ENCODE peak calls at places on chromosomes 12 and 14, in five cellular contexts. One of them, this sample, is unnamed.

GRCh38 chr12:132308311-132309161 is 20.9 kb downstream of the GALNT9 start:
- DNase-seq in uterus: no peak
- DNase-seq in HCT116: no peak
- DNase-seq in Peyer's patch: no peak
- DNase-seq in NB4: no peak
- DNase-seq in this sample: peak; percentile 74

GRCh38 chr12:121288941-121289340 is 7.6 kb downstream of the CAMKK2 start:
- DNase-seq in uterus: no peak
- DNase-seq in HCT116: no peak
- DNase-seq in Peyer's patch: no peak
- DNase-seq in NB4: peak; percentile 26
- DNase-seq in this sample: no peak

GRCh38 chr12:96108321-96108720 is 72.9 kb upstream of the LTA4H start:
- DNase-seq in uterus: peak; percentile 57
- DNase-seq in HCT116: no peak
- DNase-seq in Peyer's patch: peak; percentile 31
- DNase-seq in NB4: peak; percentile 93
- DNase-seq in this sample: no peak

GRCh38 chr14:101323111-101323510 is 238.2 kb upstream of the DIO3 start:
- DNase-seq in uterus: no peak
- DNase-seq in HCT116: no peak
- DNase-seq in Peyer's patch: no peak
- DNase-seq in NB4: no peak
- DNase-seq in this sample: no peak

GRCh38 chr14:92607702-92608429 is 94.3 kb downstream of the RIN3 start:
- DNase-seq in uterus: no peak
- DNase-seq in HCT116: no peak
- DNase-seq in Peyer's patch: no peak
- DNase-seq in NB4: no peak
- DNase-seq in this sample: no peak

GRCh38 chr12:106284294-106285105 is 18.0 kb upstream of the TCP11L2 start:
- DNase-seq in uterus: no peak
- DNase-seq in HCT116: no peak
- DNase-seq in Peyer's patch: no peak
- DNase-seq in NB4: no peak
- DNase-seq in this sample: no peak

GRCh38 chr12:95918194-95918993 is 24.0 kb downstream of the CCDC38 start:
- DNase-seq in uterus: peak; percentile 18
- DNase-seq in HCT116: peak; percentile 37
- DNase-seq in Peyer's patch: peak; percentile 29
- DNase-seq in NB4: peak; percentile 75
- DNase-seq in this sample: no peak

GRCh38 chr12:91817512-91817911 is 328.1 kb downstream of the BTG1 start:
- DNase-seq in uterus: no peak
- DNase-seq in HCT116: no peak
- DNase-seq in Peyer's patch: no peak
- DNase-seq in NB4: no peak
- DNase-seq in this sample: no peak

DNA sequence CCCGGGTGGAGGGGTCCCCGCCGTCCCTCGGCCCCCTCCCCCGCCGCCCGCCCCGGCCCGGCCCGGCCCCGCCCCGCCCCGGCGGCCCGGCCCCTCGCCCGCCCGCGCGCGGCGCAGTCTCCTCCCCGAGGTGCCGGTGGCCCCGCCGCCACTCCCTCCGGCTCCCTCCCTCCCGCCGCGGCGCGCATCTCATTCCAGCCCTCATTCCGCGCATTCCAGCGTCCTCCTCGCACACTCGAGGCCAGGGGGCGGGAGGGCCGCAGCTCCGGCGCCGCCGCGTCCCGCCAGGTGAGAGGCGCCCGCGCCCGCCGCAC is at the start of gene TEAD4:
- DNase-seq in uterus: peak; percentile 50
- DNase-seq in HCT116: peak; percentile 39
- DNase-seq in Peyer's patch: no peak
- DNase-seq in NB4: no peak
- DNase-seq in this sample: peak; percentile 58
- TF ChIP-seq POLR2A in uterus: no peak
- TF ChIP-seq POLR2A in HCT116: no peak
- TF ChIP-seq POLR2A in Peyer's patch: no peak
- TF ChIP-seq POLR2A in NB4: no peak
- TF ChIP-seq POLR2A in this sample: no peak

GRCh38 chr12:10722502-10722904 is 620 bp downstream of the YBX3 start:
- DNase-seq in uterus: peak; percentile 55
- DNase-seq in HCT116: no peak
- DNase-seq in Peyer's patch: peak; percentile 19
- DNase-seq in NB4: peak; percentile 77
- DNase-seq in this sample: peak; percentile 91

GRCh38 chr12:10720974-10721565 is 2.1 kb downstream of the YBX3 start:
- DNase-seq in uterus: no peak
- DNase-seq in HCT116: no peak
- DNase-seq in Peyer's patch: no peak
- DNase-seq in NB4: peak; percentile 5
- DNase-seq in this sample: no peak

GRCh38 chr12:10722905-10723866 is at the start of gene YBX3:
- DNase-seq in uterus: peak; percentile 89
- DNase-seq in HCT116: peak; percentile 66
- DNase-seq in Peyer's patch: peak; percentile 47
- DNase-seq in NB4: peak; percentile 87
- DNase-seq in this sample: peak; percentile 94

GRCh38 chr12:10719482-10719881 is 3.6 kb downstream of the YBX3 start:
- DNase-seq in uterus: no peak
- DNase-seq in HCT116: no peak
- DNase-seq in Peyer's patch: no peak
- DNase-seq in NB4: no peak
- DNase-seq in this sample: no peak

DNA sequence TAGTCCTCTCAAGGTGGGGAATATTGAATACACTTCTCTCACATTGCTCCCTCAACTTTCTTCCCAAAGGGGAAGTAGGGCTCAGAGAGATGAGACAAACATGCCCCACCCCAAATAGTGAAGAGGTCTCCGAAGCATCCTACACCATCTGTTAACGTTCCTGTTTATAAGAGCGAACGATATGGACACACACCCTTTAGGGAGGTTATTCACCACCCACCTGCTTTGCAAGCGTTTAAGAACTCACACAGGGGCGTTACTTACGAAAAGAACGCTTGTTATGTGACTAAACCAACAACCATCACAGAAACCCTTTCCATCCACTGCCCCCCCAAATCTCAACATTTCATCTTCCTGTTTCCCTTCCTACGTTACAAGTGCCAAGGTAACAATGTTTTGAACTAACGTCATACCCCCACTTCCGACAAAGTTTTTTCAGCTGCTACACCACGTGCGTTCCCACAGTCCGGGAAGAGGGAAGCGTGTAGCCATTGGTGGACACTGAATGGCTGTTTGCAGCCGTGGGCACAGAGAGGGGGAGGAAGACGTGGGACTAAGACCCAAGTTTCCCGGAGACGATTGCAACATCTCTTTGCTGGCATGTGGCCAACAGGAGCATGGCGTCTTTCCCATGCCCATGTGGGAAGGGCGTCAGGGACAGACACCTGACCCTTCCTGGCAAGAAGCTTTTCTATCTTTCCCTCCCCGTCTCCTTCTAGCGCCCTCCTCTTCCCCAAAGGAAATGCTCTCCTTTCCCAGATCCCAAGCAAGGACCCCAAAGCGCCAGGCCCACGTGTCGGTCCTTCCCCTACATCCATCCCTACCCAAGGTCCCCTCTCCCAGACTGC is 1.2 kb downstream of the YBX3 start:
- DNase-seq in uterus: peak; percentile 93
- DNase-seq in HCT116: peak; percentile 81
- DNase-seq in Peyer's patch: peak; percentile 65
- DNase-seq in NB4: peak; percentile 85
- DNase-seq in this sample: no peak
- TF ChIP-seq POLR2A in uterus: peak; percentile 51
- TF ChIP-seq POLR2A in HCT116: no peak
- TF ChIP-seq POLR2A in Peyer's patch: no peak
- TF ChIP-seq POLR2A in NB4: peak; percentile 31
- TF ChIP-seq POLR2A in this sample: peak; percentile 55

GRCh38 chr12:12999959-13000615 is at the start of gene HEBP1:
- DNase-seq in uterus: peak; percentile 96
- DNase-seq in HCT116: peak; percentile 69
- DNase-seq in Peyer's patch: peak; percentile 96
- DNase-seq in NB4: peak; percentile 91
- DNase-seq in this sample: peak; percentile 97
- TF ChIP-seq POLR2A in uterus: peak; percentile 87
- TF ChIP-seq POLR2A in HCT116: no peak
- TF ChIP-seq POLR2A in Peyer's patch: peak; percentile 57
- TF ChIP-seq POLR2A in NB4: peak; percentile 67
- TF ChIP-seq POLR2A in this sample: peak; percentile 80

DNA sequence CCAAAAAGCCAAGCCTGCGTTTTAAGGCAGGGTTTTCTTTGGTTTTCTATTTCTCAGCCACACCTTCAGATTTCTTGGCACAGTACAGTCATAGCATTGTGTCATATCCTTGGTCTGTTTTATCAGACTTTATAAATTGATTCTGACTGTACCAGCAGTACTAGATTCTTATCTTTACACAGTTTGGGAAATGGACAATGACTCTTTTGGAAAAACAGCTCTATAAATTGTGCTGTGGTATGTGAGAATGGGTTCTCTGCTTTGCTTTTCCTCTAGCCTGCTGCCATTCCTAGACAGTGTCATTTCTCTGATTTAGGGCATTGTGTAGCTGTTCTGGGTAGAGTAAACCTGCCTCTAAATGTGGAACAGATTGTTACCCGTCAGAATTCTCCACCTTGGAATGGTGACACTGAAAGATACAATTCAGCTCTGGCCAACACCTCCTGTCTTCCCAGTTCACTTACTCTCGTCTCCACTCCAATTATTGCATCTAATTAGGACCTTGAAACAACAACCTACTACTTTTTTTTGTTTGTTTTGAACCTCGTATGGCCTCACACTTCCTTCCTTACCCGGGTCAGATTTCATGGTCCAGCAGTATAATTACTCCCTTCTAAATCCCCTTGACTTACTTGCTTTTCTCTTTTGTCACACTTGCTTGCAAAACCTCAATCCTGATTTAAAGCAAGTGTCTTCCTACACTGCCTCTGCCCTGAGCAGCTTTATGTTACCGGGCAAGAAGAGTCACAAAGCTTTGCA is 226.3 kb downstream of the ERC1 start:
- DNase-seq in uterus: no peak
- DNase-seq in HCT116: no peak
- DNase-seq in Peyer's patch: no peak
- DNase-seq in NB4: no peak
- DNase-seq in this sample: no peak
- TF ChIP-seq POLR2A in uterus: no peak
- TF ChIP-seq POLR2A in HCT116: no peak
- TF ChIP-seq POLR2A in Peyer's patch: no peak
- TF ChIP-seq POLR2A in NB4: no peak
- TF ChIP-seq POLR2A in this sample: no peak

DNA sequence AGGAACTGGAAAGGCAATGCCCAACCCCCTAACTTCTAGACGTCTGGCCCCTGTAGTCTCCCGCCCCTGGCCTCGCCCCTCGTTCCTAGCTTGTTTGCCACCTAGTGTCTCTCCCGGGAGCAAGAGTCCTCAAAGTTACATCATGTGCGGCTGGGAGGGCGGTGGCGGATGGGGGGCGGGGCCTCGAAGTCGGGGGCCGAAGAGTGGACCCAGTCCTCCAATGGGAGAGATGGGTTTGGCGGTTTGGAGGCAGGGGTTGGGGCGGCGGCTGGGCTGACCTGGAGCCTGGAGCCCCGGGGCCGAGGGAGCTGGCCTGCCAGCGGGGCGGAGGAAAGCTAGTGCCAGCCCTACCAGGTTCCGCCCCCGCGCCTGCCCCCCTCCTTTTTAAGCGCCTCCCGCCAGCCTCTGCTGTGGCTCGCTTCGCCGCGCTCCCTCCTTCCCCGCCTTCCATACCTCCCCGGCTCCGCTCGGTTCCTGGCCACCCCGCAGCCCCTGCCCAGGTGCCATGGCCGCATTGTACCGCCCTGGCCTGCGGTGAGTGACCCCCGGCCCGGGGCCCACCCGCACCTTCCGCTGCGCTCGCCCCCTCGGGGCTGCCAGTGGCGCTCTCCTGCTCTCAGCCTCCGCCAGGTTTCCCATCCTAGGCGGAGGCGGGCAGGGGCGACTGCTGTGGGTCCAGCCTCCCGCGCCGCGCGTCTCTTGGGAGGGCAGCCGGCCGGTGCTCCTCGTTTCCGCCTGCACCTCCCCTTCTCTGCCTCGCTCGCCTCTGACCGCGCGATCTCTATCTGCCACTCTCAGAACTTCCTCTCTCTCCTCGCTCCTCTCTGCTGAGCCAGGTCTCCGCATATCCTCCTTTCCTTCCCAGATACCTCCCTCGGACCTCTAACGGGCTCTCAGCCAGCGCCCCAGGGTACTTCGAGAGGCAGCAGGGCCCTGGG is at the start of gene PCK2:
- DNase-seq in uterus: peak; percentile 93
- DNase-seq in HCT116: peak; percentile 85
- DNase-seq in Peyer's patch: peak; percentile 82
- DNase-seq in NB4: peak; percentile 98
- DNase-seq in this sample: peak; percentile 99
- TF ChIP-seq POLR2A in uterus: no peak
- TF ChIP-seq POLR2A in HCT116: peak; percentile 98
- TF ChIP-seq POLR2A in Peyer's patch: peak; percentile 99
- TF ChIP-seq POLR2A in NB4: peak; percentile 57
- TF ChIP-seq POLR2A in this sample: no peak

GRCh38 chr12:69755302-69755701 is 16.6 kb downstream of the RAB3IP start:
- DNase-seq in uterus: no peak
- DNase-seq in HCT116: no peak
- DNase-seq in Peyer's patch: no peak
- DNase-seq in NB4: no peak
- DNase-seq in this sample: no peak
- TF ChIP-seq POLR2A in uterus: no peak
- TF ChIP-seq POLR2A in HCT116: no peak
- TF ChIP-seq POLR2A in Peyer's patch: no peak
- TF ChIP-seq POLR2A in NB4: no peak
- TF ChIP-seq POLR2A in this sample: no peak

GRCh38 chr14:65879218-65880009 is 466.9 kb downstream of the FUT8 start:
- DNase-seq in uterus: no peak
- DNase-seq in HCT116: peak; percentile 7
- DNase-seq in Peyer's patch: no peak
- DNase-seq in NB4: peak; percentile 72
- DNase-seq in this sample: no peak

GRCh38 chr14:65877187-65877586 is 464.7 kb downstream of the FUT8 start:
- DNase-seq in uterus: no peak
- DNase-seq in HCT116: no peak
- DNase-seq in Peyer's patch: no peak
- DNase-seq in NB4: no peak
- DNase-seq in this sample: no peak

GRCh38 chr14:65880507-65880906 is 468.0 kb downstream of the FUT8 start:
- DNase-seq in uterus: no peak
- DNase-seq in HCT116: no peak
- DNase-seq in Peyer's patch: no peak
- DNase-seq in NB4: no peak
- DNase-seq in this sample: no peak

GRCh38 chr14:65878586-65878985 is 466.1 kb downstream of the FUT8 start:
- DNase-seq in uterus: no peak
- DNase-seq in HCT116: no peak
- DNase-seq in Peyer's patch: no peak
- DNase-seq in NB4: no peak
- DNase-seq in this sample: no peak

GRCh38 chr14:65877631-65878030 is 465.1 kb downstream of the FUT8 start:
- DNase-seq in uterus: no peak
- DNase-seq in HCT116: no peak
- DNase-seq in Peyer's patch: no peak
- DNase-seq in NB4: no peak
- DNase-seq in this sample: no peak
- TF ChIP-seq POLR2A in uterus: no peak
- TF ChIP-seq POLR2A in HCT116: no peak
- TF ChIP-seq POLR2A in Peyer's patch: no peak
- TF ChIP-seq POLR2A in NB4: no peak
- TF ChIP-seq POLR2A in this sample: no peak

GRCh38 chr14:47526591-47527244 is 148.7 kb downstream of the MDGA2 start:
- DNase-seq in uterus: no peak
- DNase-seq in HCT116: no peak
- DNase-seq in Peyer's patch: no peak
- DNase-seq in NB4: no peak
- DNase-seq in this sample: no peak
- TF ChIP-seq POLR2A in uterus: no peak
- TF ChIP-seq POLR2A in HCT116: no peak
- TF ChIP-seq POLR2A in Peyer's patch: no peak
- TF ChIP-seq POLR2A in NB4: no peak
- TF ChIP-seq POLR2A in this sample: no peak

This sample was measured in upper lobe of left lung.